ENCODE peak calls at places on chromosomes 11 and 22, in five cellular contexts. J is psoas muscle, F is esophagus squamous epithelium, B is foreskin fibroblast, M is brain microvascular endothelial cell. Z is an unnamed sample.

GRCh38 chr11:114153224-114153623 is 93.7 kb downstream of the ZBTB16 start:
- DNase-seq in J (no peak), F (no peak), B (no peak), M (no peak), Z (no peak)

GRCh38 chr11:3939211-3939610 is 83.7 kb downstream of the STIM1 start:
- DNase-seq in J (no peak), F (no peak), B (peak), M (peak), Z (peak)

GRCh38 chr22:47372596-47373385 is 610.3 kb downstream of the TBC1D22A start:
- DNase-seq in J (no peak), F (no peak), B (no peak), M (no peak), Z (no peak)

GRCh38 chr11:2761131-2762030 is 61.6 kb upstream of the KCNQ1OT1 start:
- DNase-seq in J (no peak), F (no peak), B (no peak), M (no peak), Z (no peak)

GRCh38 chr11:12008790-12009616 is 577 bp upstream of the DKK3 start:
- DNase-seq in J (peak), F (no peak), B (peak), M (no peak), Z (no peak)

GRCh38 chr11:119764108-119764874 is 35.3 kb upstream of the NECTIN1 start:
- DNase-seq in J (peak), F (no peak), B (peak), M (peak), Z (no peak)

GRCh38 chr22:48483764-48484528 is 1343.7 kb downstream of the BRD1 start:
- DNase-seq in J (no peak), F (no peak), B (no peak), M (no peak), Z (no peak)

GRCh38 chr22:42637555-42637954 is 2.8 kb downstream of the ATP5MGL start:
- DNase-seq in J (no peak), F (no peak), B (no peak), M (no peak), Z (no peak)

GRCh38 chr22:38205261-38206128 is 3.7 kb downstream of the MAFF start:
- DNase-seq in J (peak), F (no peak), B (peak), M (peak), Z (peak)

GRCh38 chr11:130625907-130626306 is 177.5 kb downstream of the ADAMTS15 start:
- DNase-seq in J (no peak), F (no peak), B (peak), M (no peak), Z (no peak)

GRCh38 chr22:30425327-30425615 is 297 bp upstream of the MTFP1 start:
- DNase-seq in J (no peak), F (no peak), B (no peak), M (no peak), Z (no peak)

GRCh38 chr22:20551805-20552449 is 44.5 kb downstream of the MED15 start:
- DNase-seq in J (peak), F (no peak), B (no peak), M (no peak), Z (no peak)

GRCh38 chr11:6411594-6412031 is 7.3 kb downstream of the APBB1 start:
- DNase-seq in J (no peak), F (no peak), B (no peak), M (no peak), Z (no peak)

GRCh38 chr22:37905534-37906363 is at the start of gene MICALL1:
- DNase-seq in J (peak), F (no peak), B (peak), M (peak), Z (no peak)

GRCh38 chr22:39624501-39624821 is 53.9 kb downstream of the CACNA1I start:
- DNase-seq in J (no peak), F (no peak), B (no peak), M (no peak), Z (no peak)

GRCh38 chr11:10612217-10612862 is 43.9 kb upstream of the LYVE1 start:
- DNase-seq in J (no peak), F (no peak), B (no peak), M (no peak), Z (no peak)

GRCh38 chr11:79076526-79077115 is 364.2 kb downstream of the TENM4 start:
- DNase-seq in J (peak), F (no peak), B (no peak), M (peak), Z (no peak)

GRCh38 chr11:111049131-111049530 is 196.4 kb upstream of the POU2AF2 start:
- DNase-seq in J (no peak), F (no peak), B (no peak), M (no peak), Z (no peak)

GRCh38 chr11:8099291-8099899 is 18.4 kb downstream of the TUB start:
- DNase-seq in J (peak), F (no peak), B (peak), M (peak), Z (peak)

GRCh38 chr11:33256031-33256807 is 962 bp upstream of the HIPK3 start:
- DNase-seq in J (no peak), F (no peak), B (no peak), M (no peak), Z (no peak)

GRCh38 chr11:108997826-108998225 is 333.0 kb downstream of the DDX10 start:
- DNase-seq in J (no peak), F (no peak), B (no peak), M (no peak), Z (peak)

GRCh38 chr11:47348859-47349258 is 3.6 kb downstream of the MYBPC3 start:
- DNase-seq in J (no peak), F (no peak), B (peak), M (peak), Z (no peak)

GRCh38 chr22:47619631-47620030 is 857.2 kb downstream of the TBC1D22A start:
- DNase-seq in J (no peak), F (no peak), B (no peak), M (no peak), Z (no peak)

GRCh38 chr11:134615041-134615615 is 203.1 kb upstream of the B3GAT1 start:
- DNase-seq in J (no peak), F (no peak), B (no peak), M (no peak), Z (no peak)

GRCh38 chr11:3775761-3776406 is 21.5 kb downstream of the NUP98 start:
- DNase-seq in J (no peak), F (no peak), B (no peak), M (no peak), Z (no peak)

GRCh38 chr11:35420371-35420770 is 1.0 kb upstream of the SLC1A2 start:
- DNase-seq in J (no peak), F (no peak), B (no peak), M (no peak), Z (no peak)

GRCh38 chr11:11028017-11028692 is 170.3 kb upstream of the ZBED5 start:
- DNase-seq in J (peak), F (no peak), B (no peak), M (peak), Z (no peak)

GRCh38 chr11:105189586-105189985 is 50.0 kb upstream of the CARD18 start:
- DNase-seq in J (no peak), F (no peak), B (peak), M (no peak), Z (no peak)

GRCh38 chr11:47955356-47955755 is 25.0 kb upstream of the PTPRJ start:
- DNase-seq in J (no peak), F (no peak), B (no peak), M (no peak), Z (no peak)

GRCh38 chr11:96254087-96254486 is 88.9 kb downstream of the MAML2 start:
- DNase-seq in J (no peak), F (no peak), B (peak), M (peak), Z (no peak)

DNA sequence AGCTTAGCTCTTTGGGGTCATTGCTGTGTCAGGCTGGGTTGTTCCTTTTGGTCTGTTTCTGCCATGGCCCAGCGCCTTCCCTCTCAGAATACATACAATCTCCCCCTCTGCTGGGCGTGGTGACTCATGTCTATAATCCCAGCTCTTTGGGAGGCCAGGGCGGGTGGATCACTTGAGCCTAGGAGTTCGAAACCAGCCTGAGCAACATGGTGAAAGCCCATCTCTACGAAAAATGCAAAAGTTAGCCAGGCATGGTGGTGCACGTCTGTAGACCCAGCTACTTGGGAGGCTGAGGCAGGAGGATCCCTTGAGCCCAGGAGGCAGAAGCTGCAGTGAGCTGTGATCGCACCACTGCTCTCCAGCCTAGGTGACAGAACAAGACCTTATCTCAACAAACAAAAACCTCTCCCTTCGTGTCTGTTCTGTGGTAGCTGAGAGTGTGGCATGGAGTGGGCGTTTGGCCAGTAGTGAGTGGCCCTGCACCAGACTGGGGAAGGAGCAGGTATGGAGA is 46.7 kb upstream of the RAB1B start:
- DNase-seq in J (no peak), F (no peak), B (peak), M (no peak), Z (no peak)
- TF ChIP-seq CTCF in J (no peak), F (no peak), B (no peak), M (no peak), Z (no peak)

GRCh38 chr22:23204541-23205157 is 24.3 kb downstream of the BCR start:
- DNase-seq in J (peak), F (no peak), B (no peak), M (no peak), Z (no peak)
- H3K4me3 ChIP-seq in J (no peak), F (no peak), B (no peak), M (no peak), Z (no peak)

GRCh38 chr22:43923631-43924548 is at the start of gene PNPLA3:
- DNase-seq in J (peak), F (no peak), B (peak), M (peak), Z (peak)

GRCh38 chr22:43921361-43921760 is 2.2 kb upstream of the PNPLA3 start:
- DNase-seq in J (peak), F (no peak), B (peak), M (peak), Z (no peak)

GRCh38 chr22:43923191-43923590 is 414 bp upstream of the PNPLA3 start:
- DNase-seq in J (no peak), F (no peak), B (no peak), M (no peak), Z (no peak)

GRCh38 chr22:43919106-43919965 is 4.3 kb upstream of the PNPLA3 start:
- DNase-seq in J (no peak), F (no peak), B (peak), M (peak), Z (no peak)

DNA sequence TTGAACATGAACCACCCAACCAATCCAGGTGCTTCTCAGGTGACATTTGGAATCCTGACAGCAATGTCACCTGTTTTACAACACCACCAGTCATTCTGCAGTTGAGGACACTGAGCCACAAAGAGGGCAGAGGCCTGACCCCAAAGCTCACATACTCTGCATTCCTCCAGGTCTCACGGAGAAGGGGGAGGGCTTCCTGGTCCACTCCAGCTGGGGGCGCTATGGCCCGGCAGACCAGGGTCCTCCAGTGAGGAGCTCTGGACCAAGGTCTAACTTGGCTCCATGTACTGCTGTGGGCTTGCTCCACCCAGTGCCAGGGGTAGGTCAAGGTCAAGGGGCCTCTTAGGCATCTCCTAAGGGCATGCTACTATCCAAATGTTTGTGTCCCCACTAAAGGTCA is 1.5 kb upstream of the PNPLA3 start:
- DNase-seq in J (no peak), F (no peak), B (no peak), M (no peak), Z (no peak)
- TF ChIP-seq CTCF in J (no peak), F (no peak), B (no peak), M (peak), Z (no peak)

GRCh38 chr22:29345932-29346331 is 30.4 kb upstream of the RASL10A start:
- DNase-seq in J (no peak), F (no peak), B (no peak), M (no peak), Z (no peak)
- H3K4me3 ChIP-seq in J (no peak), F (no peak), B (no peak), M (no peak), Z (no peak)

DNA sequence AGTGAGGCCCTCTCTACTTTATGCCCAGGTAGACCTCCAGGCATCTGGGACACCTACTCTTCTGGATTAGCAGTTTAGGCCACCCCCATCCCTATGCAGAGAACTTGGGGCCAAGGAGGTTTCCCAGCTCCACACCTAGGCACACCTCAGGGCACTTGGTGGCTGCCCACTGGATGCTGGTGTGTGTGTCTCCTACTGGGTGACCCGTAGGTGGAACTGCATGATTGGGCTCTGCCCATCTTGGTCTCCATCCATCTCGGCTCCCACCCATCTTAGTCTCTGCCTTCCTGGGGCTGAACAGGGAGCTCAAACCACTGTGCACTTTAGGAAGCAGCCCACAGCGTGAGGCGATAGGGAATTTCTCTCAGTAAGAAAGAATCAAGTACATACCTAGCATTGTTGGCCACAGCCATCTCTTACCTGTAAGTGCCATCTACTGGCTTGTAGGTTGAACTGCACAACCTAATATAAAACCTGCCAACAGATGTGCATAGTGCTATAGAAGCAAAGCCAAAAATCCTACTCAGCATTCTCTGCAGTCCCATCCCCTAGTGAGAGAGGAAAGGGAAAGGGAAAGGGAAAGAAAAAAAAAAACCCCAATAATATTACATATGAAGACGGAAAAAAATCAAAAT is 61.6 kb upstream of the PTPN5 start:
- DNase-seq in J (no peak), F (no peak), B (peak), M (peak), Z (no peak)
- TF ChIP-seq CTCF in J (no peak), F (peak), B (peak), M (peak), Z (peak)

GRCh38 chr11:1293619-1294015 is 15.8 kb downstream of the TOLLIP start:
- DNase-seq in J (no peak), F (no peak), B (no peak), M (no peak), Z (no peak)

GRCh38 chr11:1295086-1295485 is 14.3 kb downstream of the TOLLIP start:
- DNase-seq in J (no peak), F (no peak), B (no peak), M (no peak), Z (no peak)

GRCh38 chr11:1296287-1296686 is 13.1 kb downstream of the TOLLIP start:
- DNase-seq in J (no peak), F (no peak), B (no peak), M (no peak), Z (no peak)

GRCh38 chr11:1297011-1297575 is 12.3 kb downstream of the TOLLIP start:
- DNase-seq in J (no peak), F (no peak), B (no peak), M (no peak), Z (no peak)

GRCh38 chr11:1295591-1295990 is 13.8 kb downstream of the TOLLIP start:
- DNase-seq in J (no peak), F (no peak), B (no peak), M (no peak), Z (no peak)
- H3K4me3 ChIP-seq in J (no peak), F (no peak), B (no peak), M (no peak), Z (no peak)

DNA sequence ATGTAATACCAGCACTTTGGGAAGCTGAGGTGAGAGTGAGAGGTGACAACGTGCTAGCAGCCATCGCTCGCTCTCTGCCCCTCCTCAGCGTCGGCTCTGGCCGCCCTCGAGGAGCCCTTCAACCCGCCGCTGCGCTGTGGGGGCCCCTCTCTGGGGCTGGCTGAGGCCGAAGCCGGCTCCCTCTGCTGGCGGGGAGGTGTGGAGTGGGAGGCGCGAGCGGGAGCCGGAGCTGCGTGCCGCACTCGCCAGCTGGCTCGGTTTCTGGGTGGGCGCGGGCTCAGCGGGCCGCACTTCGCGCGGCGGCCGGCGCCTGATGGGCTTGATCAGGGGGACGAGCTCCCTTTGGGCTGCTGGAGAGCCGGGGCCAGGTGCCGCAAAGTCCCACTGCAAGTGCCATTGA is 98.9 kb upstream of the UBASH3B start:
- DNase-seq in J (peak), F (no peak), B (no peak), M (no peak), Z (no peak)
- TF ChIP-seq CTCF in J (no peak), F (no peak), B (peak), M (peak), Z (peak)

DNA sequence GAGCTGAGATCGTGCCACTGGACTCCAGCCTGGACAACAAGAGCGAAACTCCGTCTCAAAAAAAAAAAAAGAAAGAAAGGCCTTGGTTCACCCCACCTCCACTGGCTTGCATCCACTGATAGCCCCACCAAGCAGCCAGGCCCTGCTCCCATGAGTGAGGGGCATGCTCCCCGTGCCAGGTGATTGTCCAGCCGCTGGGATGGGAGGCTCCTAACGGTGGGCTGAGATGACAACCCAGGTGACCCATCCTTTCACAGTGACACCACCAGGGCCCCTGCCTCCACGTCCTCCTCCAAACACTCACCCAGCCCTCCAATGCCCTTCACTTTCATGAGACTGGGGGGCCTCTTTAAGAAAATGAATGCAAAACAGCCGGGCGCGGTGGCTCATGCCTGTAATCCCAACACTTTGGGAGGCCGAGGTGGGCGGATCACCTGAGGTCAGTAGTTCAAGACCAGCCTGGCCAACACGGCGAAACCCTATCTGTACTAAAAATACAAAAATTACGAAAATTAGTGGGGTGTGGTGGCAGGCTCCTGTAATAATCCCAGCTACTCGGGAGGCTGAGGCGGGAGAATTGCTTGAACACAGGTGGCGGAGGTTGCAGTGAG is 8.6 kb upstream of the DERL3 start:
- DNase-seq in J (no peak), F (no peak), B (no peak), M (no peak), Z (no peak)
- H3K4me3 ChIP-seq in J (no peak), F (no peak), B (no peak), M (no peak), Z (no peak)

Z was measured in AG04449.